ENCODE peak calls at places on chromosomes 16 and 17, in ten cellular contexts. B is choroid plexus epithelial cell, I is progenitor cell of endocrine pancreas, X is astrocyte of the spinal cord, J is fibroblast of the aortic adventitia, F is mammary epithelial cell, A is heart left ventricle, Q is GM23338, U is AG09319, M is suprapubic skin. E is an unnamed sample.

GRCh38 chr17:11241611-11242226 is 706 bp downstream of the SHISA6 start:
- DNase-seq in J (no peak), M (peak), X (no peak), A (no peak), B (no peak), U (no peak), Q (peak), I (no peak), F (no peak), E (no peak)

GRCh38 chr17:43224146-43224705 is 4.2 kb downstream of the CCDC200 start:
- DNase-seq in B (no peak), A (no peak), Q (no peak), I (no peak), M (peak), F (no peak), X (no peak), J (no peak), U (no peak), E (peak)

GRCh38 chr17:42682400-42683384 is at the start of gene CNTNAP1:
- DNase-seq in M (no peak), X (peak), F (peak), Q (peak), J (peak), B (peak), A (peak), U (no peak), I (no peak), E (no peak)

GRCh38 chr16:81636298-81636960 is 142.7 kb upstream of the PLCG2 start:
- DNase-seq in A (no peak), F (no peak), B (peak), I (no peak), U (no peak), X (no peak), M (no peak), Q (no peak), J (no peak), E (no peak)

GRCh38 chr17:77644181-77644972 is 314.1 kb upstream of the TNRC6C start:
- DNase-seq in X (no peak), B (no peak), M (no peak), U (no peak), J (no peak), Q (no peak), I (no peak), A (no peak), F (no peak), E (no peak)

GRCh38 chr17:29054835-29055234 is 11.9 kb downstream of the PIPOX start:
- DNase-seq in F (no peak), U (no peak), X (no peak), M (no peak), Q (no peak), I (peak), J (no peak), A (no peak), B (no peak), E (no peak)

GRCh38 chr16:47230296-47230695 is 86.6 kb upstream of the NETO2 start:
- DNase-seq in A (no peak), Q (no peak), F (no peak), U (no peak), B (no peak), X (no peak), J (no peak), M (no peak), I (no peak), E (no peak)

GRCh38 chr17:7850970-7851437 is 3.9 kb upstream of the TMEM88 start:
- DNase-seq in Q (no peak), F (no peak), X (no peak), U (no peak), M (no peak), J (no peak), B (no peak), A (no peak), I (no peak), E (no peak)

GRCh38 chr17:16418684-16419066 is 3.3 kb downstream of the TRPV2 start:
- DNase-seq in A (no peak), F (peak), B (no peak), Q (no peak), U (no peak), M (no peak), I (no peak), J (no peak), X (no peak), E (no peak)

GRCh38 chr17:28347261-28347891 is 10.0 kb downstream of the POLDIP2 start:
- DNase-seq in B (peak), U (peak), Q (no peak), M (no peak), A (no peak), F (peak), J (peak), I (no peak), X (peak), E (no peak)

GRCh38 chr17:8186787-8187516 is 3.0 kb downstream of the BORCS6 start:
- DNase-seq in U (peak), B (peak), M (peak), J (peak), A (peak), Q (peak), I (peak), F (peak), X (peak), E (peak)

GRCh38 chr16:79595916-79596450 is 4.6 kb downstream of the MAF start:
- DNase-seq in B (no peak), Q (no peak), F (peak), U (no peak), A (no peak), X (no peak), J (no peak), I (no peak), M (no peak), E (no peak)

GRCh38 chr16:15770107-15770506 is 86.7 kb downstream of the MYH11 start:
- DNase-seq in M (no peak), X (no peak), Q (no peak), F (no peak), U (no peak), J (peak), A (no peak), B (no peak), I (no peak), E (no peak)

GRCh38 chr17:59783221-59784016 is 76.0 kb downstream of the VMP1 start:
- DNase-seq in B (peak), M (no peak), J (peak), Q (no peak), X (peak), F (peak), A (no peak), I (no peak), U (no peak), E (no peak)

GRCh38 chr16:77273-77806 is 685 bp upstream of the MPG start:
- DNase-seq in Q (peak), X (peak), J (peak), B (peak), U (no peak), M (no peak), F (no peak), A (peak), I (no peak), E (no peak)

GRCh38 chr17:7262192-7263070 is at the start of gene CLDN7:
- DNase-seq in B (no peak), Q (peak), J (no peak), I (peak), F (no peak), M (no peak), U (no peak), X (no peak), A (no peak), E (no peak)

GRCh38 chr17:17745476-17746455 is 64.5 kb downstream of the RAI1 start:
- DNase-seq in A (no peak), X (no peak), I (no peak), F (no peak), J (no peak), B (no peak), M (no peak), U (no peak), Q (no peak), E (no peak)

GRCh38 chr17:17749921-17750320 is 68.7 kb downstream of the RAI1 start:
- DNase-seq in B (peak), M (no peak), F (peak), I (peak), A (no peak), Q (peak), U (no peak), J (peak), X (peak), E (peak)

GRCh38 chr17:17748604-17749003 is 67.3 kb downstream of the RAI1 start:
- DNase-seq in J (no peak), U (no peak), B (no peak), A (no peak), X (no peak), F (no peak), Q (no peak), M (no peak), I (no peak), E (no peak)

GRCh38 chr17:17749025-17749772 is 67.9 kb downstream of the RAI1 start:
- DNase-seq in X (no peak), A (no peak), I (no peak), Q (peak), F (no peak), U (no peak), M (no peak), J (no peak), B (no peak), E (no peak)

DNA sequence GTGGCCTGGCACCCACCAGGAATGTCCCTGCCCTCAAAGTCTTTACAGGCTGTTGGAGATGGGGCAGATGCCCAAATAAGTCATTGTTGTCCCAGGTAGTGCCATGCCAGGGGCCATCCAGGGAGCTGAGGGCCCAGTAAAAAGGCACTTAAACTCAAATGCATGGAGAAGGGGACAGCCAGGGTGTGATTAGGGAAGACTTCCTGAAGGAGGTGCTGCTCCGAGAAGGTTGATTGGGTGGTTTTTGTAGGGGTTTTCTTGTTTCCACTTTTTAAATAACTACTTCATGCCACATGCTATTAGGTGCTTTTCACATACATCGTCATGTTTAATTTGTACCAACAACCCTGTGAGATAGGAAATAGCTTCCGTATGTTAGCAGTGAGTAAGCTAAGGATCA is 66.9 kb downstream of the RAI1 start:
- DNase-seq in I (no peak), X (no peak), A (no peak), B (no peak), F (no peak), J (no peak), M (no peak), U (no peak), Q (peak), E (no peak)
- TF ChIP-seq CTCF in I (peak), X (no peak), A (no peak), B (no peak), F (no peak), J (no peak), M (no peak), U (no peak), Q (peak), E (no peak)

DNA sequence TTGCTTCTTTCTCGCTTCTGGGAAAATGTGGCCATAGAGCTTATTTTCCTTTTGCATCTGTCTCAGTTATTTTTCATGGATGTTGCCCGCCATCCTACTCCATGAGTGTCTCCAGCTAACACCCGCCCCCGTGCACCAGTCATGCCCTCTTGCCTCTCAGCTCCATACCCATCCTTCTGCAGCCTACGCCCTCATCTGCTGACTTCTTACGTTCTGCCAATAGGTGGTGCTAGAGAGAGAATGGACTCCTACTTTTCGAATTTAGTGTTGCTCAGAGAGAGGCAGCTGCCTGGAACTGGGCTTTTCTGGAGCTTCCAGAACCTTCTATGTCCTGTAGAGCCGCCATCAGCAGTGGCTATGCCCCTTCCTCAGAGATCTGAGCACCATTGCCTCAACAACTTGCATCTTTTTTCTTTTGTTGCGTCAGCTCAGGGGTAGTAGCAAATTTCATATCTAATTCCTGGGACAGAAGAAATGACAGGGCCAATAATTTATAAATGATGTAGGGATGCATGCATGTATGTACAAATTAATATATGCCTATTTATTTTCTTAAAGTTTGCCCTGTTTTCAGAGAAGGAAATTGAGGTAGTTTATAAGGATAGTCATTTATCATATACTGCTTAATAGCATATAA is 119.7 kb upstream of the MYOCD start:
- DNase-seq in Q (peak), A (no peak), F (no peak), I (no peak), X (peak), M (no peak), B (peak), J (peak), U (no peak), E (no peak)
- TF ChIP-seq CTCF in Q (peak), A (peak), F (peak), I (peak), X (peak), M (peak), B (peak), J (peak), U (peak), E (no peak)

GRCh38 chr17:57874058-57874419 is 24.2 kb upstream of the MRPS23 start:
- DNase-seq in U (no peak), B (no peak), M (no peak), A (no peak), X (no peak), J (no peak), Q (no peak), I (no peak), F (no peak), E (no peak)
- TF ChIP-seq CTCF in U (no peak), B (no peak), M (no peak), A (no peak), X (no peak), J (no peak), Q (no peak), I (no peak), F (no peak), E (no peak)

GRCh38 chr17:5667871-5668270 is 83.6 kb upstream of the NLRP1 start:
- DNase-seq in J (no peak), A (no peak), F (no peak), M (no peak), Q (peak), U (no peak), X (no peak), B (no peak), I (no peak), E (no peak)
- TF ChIP-seq CTCF in J (no peak), A (no peak), F (no peak), M (no peak), Q (peak), U (no peak), X (peak), B (no peak), I (peak), E (no peak)

GRCh38 chr16:72858611-72859493 is 189.1 kb downstream of the ZFHX3 start:
- DNase-seq in A (no peak), M (no peak), B (peak), X (peak), U (no peak), Q (no peak), I (no peak), J (peak), F (no peak), E (no peak)

GRCh38 chr16:72859581-72859980 is 188.3 kb downstream of the ZFHX3 start:
- DNase-seq in Q (no peak), X (no peak), B (no peak), J (no peak), U (no peak), A (no peak), F (no peak), I (no peak), M (no peak), E (no peak)

GRCh38 chr16:72854537-72854936 is 193.4 kb downstream of the ZFHX3 start:
- DNase-seq in X (no peak), J (no peak), U (no peak), M (no peak), I (no peak), Q (no peak), B (no peak), F (no peak), A (no peak), E (no peak)

GRCh38 chr16:72857841-72858594 is 189.9 kb downstream of the ZFHX3 start:
- DNase-seq in B (no peak), M (no peak), A (no peak), F (no peak), I (no peak), J (no peak), X (no peak), Q (no peak), U (no peak), E (no peak)

DNA sequence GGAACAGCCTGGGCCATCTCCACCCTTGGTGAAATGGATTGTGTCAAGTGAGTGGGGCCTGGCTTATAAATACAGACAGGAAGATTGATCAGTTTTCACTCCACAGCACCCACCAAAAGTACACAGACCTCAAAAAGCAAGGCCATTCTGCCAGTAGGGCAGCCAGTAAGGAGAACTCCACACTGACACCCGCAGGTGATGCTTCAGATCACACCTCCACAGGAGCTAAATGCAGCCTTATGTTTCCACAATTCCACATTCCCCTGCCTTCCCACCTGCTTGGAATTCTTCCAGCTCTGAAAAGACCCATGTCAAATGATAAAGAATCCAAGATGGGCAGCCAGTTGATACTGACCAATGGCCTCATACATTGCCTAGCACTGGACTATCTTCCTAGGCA is 191.1 kb downstream of the ZFHX3 start:
- DNase-seq in Q (peak), A (no peak), B (peak), J (no peak), X (no peak), I (no peak), F (no peak), M (no peak), U (no peak), E (no peak)
- TF ChIP-seq CTCF in Q (peak), A (no peak), B (peak), J (peak), X (peak), I (peak), F (peak), M (peak), U (no peak), E (peak)

DNA sequence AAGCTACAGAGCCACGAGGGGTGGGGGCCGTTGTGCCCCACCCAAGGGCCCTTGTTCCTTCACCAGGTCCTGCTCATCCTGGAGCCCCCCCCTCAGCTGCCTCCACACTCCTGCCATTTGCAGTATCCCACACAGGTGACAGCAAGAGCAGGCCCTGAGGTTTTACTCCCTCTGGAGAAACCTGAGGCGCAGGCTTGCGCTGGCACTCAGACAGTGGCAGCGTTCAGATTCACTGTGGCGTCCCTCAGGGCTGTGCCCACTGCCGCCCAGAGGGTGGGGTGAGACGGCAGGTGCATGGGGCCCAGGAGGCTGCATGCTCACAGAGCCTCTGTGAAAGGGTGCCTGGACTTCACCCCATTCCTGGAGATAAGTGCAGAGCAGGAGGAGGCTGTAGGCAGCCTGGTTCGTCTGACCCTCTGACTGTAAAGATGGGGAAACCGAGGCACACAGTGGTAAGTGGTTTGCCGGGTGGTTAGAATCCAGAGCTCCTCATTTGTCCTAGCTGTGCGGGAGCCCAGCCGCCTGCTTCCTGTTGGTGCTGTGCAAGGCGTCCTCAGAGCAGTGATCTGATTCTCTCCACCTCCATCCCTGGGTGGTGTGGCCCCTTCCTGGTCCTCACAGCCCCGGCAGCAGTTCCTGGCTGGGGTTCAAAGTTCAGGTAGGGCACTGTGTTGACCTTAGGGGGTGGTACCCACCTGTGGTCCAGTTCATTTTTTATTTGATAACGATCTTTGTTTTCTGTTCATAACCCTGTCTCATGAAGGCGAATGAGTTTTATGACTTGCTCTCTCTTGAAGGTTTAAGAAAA is 1.6 kb downstream of the SPIRE2 start:
- DNase-seq in B (no peak), I (no peak), U (no peak), Q (no peak), M (no peak), X (no peak), J (no peak), F (no peak), A (no peak), E (no peak)
- TF ChIP-seq CTCF in B (no peak), I (no peak), U (no peak), Q (no peak), M (no peak), X (no peak), J (no peak), F (no peak), A (no peak), E (no peak)

DNA sequence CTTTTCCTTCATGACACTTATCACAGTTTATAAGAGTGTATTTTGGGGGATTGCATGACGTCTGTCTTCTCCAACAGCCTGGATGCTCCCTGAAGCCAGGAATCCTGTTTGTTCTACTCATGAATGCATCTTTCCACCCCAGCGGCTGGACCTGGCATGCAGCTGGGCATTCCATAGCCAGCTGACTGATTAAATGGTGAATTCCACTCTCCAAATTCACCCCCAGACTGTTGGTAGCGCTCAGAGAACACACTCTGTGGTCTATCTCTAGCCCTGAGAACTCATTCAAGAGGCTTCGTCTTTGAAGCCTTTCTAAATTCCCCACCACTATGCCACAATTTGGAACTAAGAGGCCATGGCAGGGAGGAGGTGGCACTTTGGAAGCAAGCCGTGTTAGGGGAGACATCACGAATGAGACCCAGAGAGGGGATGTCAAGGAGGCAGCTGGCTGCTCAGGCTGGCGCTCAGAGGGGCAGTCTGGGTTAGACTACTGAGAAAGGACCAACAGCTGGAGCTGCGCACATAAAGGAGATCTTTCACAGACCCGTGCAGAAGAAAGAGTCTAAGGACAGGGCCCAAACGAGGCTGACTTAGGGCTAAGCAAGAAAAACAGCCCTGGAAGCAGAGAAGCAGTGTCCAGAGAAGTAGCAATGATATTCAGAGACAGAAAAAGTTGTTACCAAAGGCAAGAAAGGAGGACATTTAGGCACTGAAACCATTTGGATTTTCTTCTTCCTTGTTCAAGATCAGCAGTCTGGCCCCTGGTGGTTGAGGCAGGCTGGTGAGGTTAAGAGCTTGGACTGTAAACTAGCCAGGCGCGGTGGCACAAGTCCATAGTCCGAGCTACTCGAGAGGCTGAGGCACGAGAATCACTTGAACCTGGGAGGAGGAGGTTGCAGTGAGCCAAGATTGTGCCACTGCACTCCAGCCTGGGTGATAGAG is 42.4 kb upstream of the ZNF629 start:
- DNase-seq in F (no peak), U (no peak), B (peak), A (no peak), M (no peak), X (no peak), J (no peak), Q (no peak), I (no peak), E (no peak)
- TF ChIP-seq CTCF in F (no peak), U (no peak), B (no peak), A (no peak), M (no peak), X (no peak), J (no peak), Q (no peak), I (no peak), E (no peak)

GRCh38 chr16:88770459-88771293 is 14.3 kb downstream of the PIEZO1 start:
- DNase-seq in M (no peak), J (no peak), I (no peak), Q (peak), U (no peak), B (peak), F (peak), X (peak), A (peak), E (peak)
- TF ChIP-seq CTCF in M (no peak), J (no peak), I (no peak), Q (no peak), U (no peak), B (no peak), F (no peak), X (no peak), A (no peak), E (no peak)